ENCODE peak calls at places on chromosomes 12 and 14, in five cellular contexts. B is esophagus squamous epithelium, Y is ovary, V is keratinocyte, N is colonic mucosa. L is an unnamed sample. For H3K36me3, the result is how much of the 10 kb centered on the place peaks cover.

GRCh38 chr12:88529531-88530488 is 50.5 kb downstream of the KITLG start:
- DNase-seq in Y (no peak), B (no peak), N (peak), V (no peak), L (no peak)

GRCh38 chr14:55609681-55610080 is 29.7 kb downstream of the KTN1 start:
- DNase-seq in Y (no peak), N (no peak), V (no peak), B (no peak), L (no peak)

GRCh38 chr12:11725616-11726015 is 76.1 kb downstream of the ETV6 start:
- DNase-seq in Y (no peak), N (no peak), B (no peak), V (no peak), L (no peak)

GRCh38 chr12:8817856-8818255 is 4.6 kb upstream of the A2ML1 start:
- DNase-seq in Y (no peak), V (no peak), N (no peak), B (no peak), L (no peak)

GRCh38 chr12:20415641-20416040 is 47.3 kb downstream of the PDE3A start:
- DNase-seq in Y (no peak), N (no peak), B (no peak), V (no peak), L (no peak)

GRCh38 chr12:3398196-3398789 is 92.7 kb upstream of the PRMT8 start:
- DNase-seq in V (no peak), B (no peak), N (no peak), Y (no peak), L (no peak)

GRCh38 chr12:108461071-108461670 is 53.9 kb upstream of the FICD start:
- DNase-seq in Y (no peak), N (no peak), B (no peak), V (no peak), L (no peak)

GRCh38 chr14:50355692-50356091 is 41.0 kb downstream of the CDKL1 start:
- DNase-seq in V (no peak), Y (no peak), N (no peak), B (no peak), L (no peak)

GRCh38 chr12:22477166-22477893 is 67.0 kb downstream of the C2CD5 start:
- DNase-seq in V (no peak), B (no peak), Y (no peak), N (no peak), L (no peak)

GRCh38 chr12:49622501-49623141 is 740 bp upstream of the PRPF40B start:
- DNase-seq in N (peak), V (no peak), B (no peak), Y (peak), L (no peak)
- H3K27ac ChIP-seq in N (peak), V (peak), B (peak), Y (peak), L (peak)

GRCh38 chr14:21191261-21191808 is 35.5 kb upstream of the OR5AU1 start:
- DNase-seq in B (no peak), N (no peak), V (no peak), Y (no peak), L (peak)
- H3K4me3 ChIP-seq in B (peak), N (no peak), V (no peak), Y (no peak), L (peak)

DNA sequence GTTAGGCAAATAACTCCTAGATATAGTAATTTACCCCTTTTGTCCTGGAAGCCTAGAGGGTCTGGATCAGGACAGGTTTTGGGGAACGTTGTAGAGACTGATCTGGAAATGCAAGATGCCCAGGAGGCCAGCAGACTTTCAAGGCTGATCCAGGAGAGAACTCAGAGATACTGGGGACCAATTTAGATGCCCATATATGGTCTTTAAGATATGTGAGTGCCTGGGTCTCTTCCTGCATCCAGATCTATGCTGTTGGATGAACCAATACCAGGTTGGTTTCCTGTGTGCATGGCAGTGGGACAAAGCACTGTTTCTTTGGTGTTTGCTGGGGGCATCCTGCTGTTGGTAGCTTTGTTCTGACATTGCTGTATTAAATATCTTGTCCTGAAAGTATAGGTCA is 5.4 kb downstream of the ERG28 start:
- DNase-seq in V (no peak), B (no peak), N (no peak), Y (no peak), L (no peak)
- H3K36me3 ChIP-seq in V (under half), B (half or more), N (under half), Y (under half), L (half or more)

GRCh38 chr12:118212627-118213026 is 76.7 kb downstream of the PEBP1 start:
- DNase-seq in B (no peak), V (no peak), Y (no peak), N (no peak), L (no peak)
- H3K27ac ChIP-seq in B (no peak), V (no peak), Y (no peak), N (no peak), L (no peak)

GRCh38 chr12:54005531-54005852 is 3.3 kb upstream of the HOXC8 start:
- DNase-seq in B (no peak), Y (no peak), N (no peak), V (no peak), L (no peak)
- H3K4me3 ChIP-seq in B (no peak), Y (no peak), N (no peak), V (no peak), L (peak)

GRCh38 chr14:76786556-76786955 is 25.3 kb downstream of the VASH1 start:
- DNase-seq in Y (no peak), N (no peak), B (no peak), V (no peak), L (no peak)
- H3K36me3 ChIP-seq in Y (under half), N (under half), B (half or more), V (under half), L (under half)

GRCh38 chr12:105561981-105562726 is 231.7 kb downstream of the C12orf75 start:
- DNase-seq in V (peak), B (no peak), N (peak), Y (peak), L (no peak)
- H3K27ac ChIP-seq in V (peak), B (peak), N (no peak), Y (no peak), L (no peak)

L was measured in WERI-Rb-1.